ENCODE peak calls at places on chromosome 10, in four cellular contexts. X is fibroblast of lung, N is ascending aorta, H is lung. D is an unnamed sample.

GRCh38 chr10:119754936-119755335 is 29.1 kb downstream of the INPP5F start:
- DNase-seq in X (no peak), N (no peak), H (no peak), D (no peak)

GRCh38 chr10:100743626-100744135 is 1.7 kb upstream of the PAX2 start:
- DNase-seq in X (peak; percentile 44), N (no peak), H (no peak), D (peak; percentile 92)

GRCh38 chr10:97738616-97739015 is 1.7 kb downstream of the ZFYVE27 start:
- DNase-seq in X (no peak), N (no peak), H (no peak), D (no peak)

GRCh38 chr10:98778277-98778759 is 331.6 kb upstream of the HPS1 start:
- DNase-seq in X (no peak), N (no peak), H (no peak), D (no peak)

GRCh38 chr10:119602241-119603095 is 5.7 kb upstream of the TIAL1 start:
- DNase-seq in X (no peak), N (no peak), H (no peak), D (peak; percentile 42)

GRCh38 chr10:79274279-79275104 is 72.8 kb upstream of the PPIF start:
- DNase-seq in X (peak; percentile 72), N (peak; percentile 63), H (peak; percentile 69), D (no peak)

GRCh38 chr10:127195571-127196226 is 692 bp downstream of the INSYN2A start:
- DNase-seq in X (peak; percentile 41), N (no peak), H (no peak), D (no peak)

GRCh38 chr10:49417311-49418052 is 21.6 kb upstream of the DRGX start:
- DNase-seq in X (no peak), N (no peak), H (no peak), D (no peak)

GRCh38 chr10:69359089-69360025 is 57.4 kb downstream of the TACR2 start:
- DNase-seq in X (no peak), N (no peak), H (no peak), D (no peak)

GRCh38 chr10:113162960-113163359 is 212.9 kb downstream of the TCF7L2 start:
- DNase-seq in X (no peak), N (no peak), H (no peak), D (no peak)

GRCh38 chr10:52011113-52011512 is 303.0 kb upstream of the DKK1 start:
- DNase-seq in X (no peak), N (no peak), H (no peak), D (no peak)

GRCh38 chr10:5449227-5449626 is 36.9 kb downstream of the NET1 start:
- DNase-seq in X (no peak), N (no peak), H (no peak), D (no peak)

GRCh38 chr10:131841131-131841661 is 59.6 kb upstream of the PPP2R2D start:
- DNase-seq in X (no peak), N (no peak), H (no peak), D (no peak)

GRCh38 chr10:103603382-103603781 is 109.9 kb downstream of the NEURL1 start:
- DNase-seq in X (no peak), N (no peak), H (no peak), D (no peak)

GRCh38 chr10:65675236-65675635 is 1250.6 kb upstream of the LRRTM3 start:
- DNase-seq in X (no peak), N (no peak), H (no peak), D (no peak)

GRCh38 chr10:6236349-6237188 is 33.8 kb downstream of the PFKFB3 start:
- DNase-seq in X (peak; percentile 65), N (no peak), H (no peak), D (no peak)

GRCh38 chr10:73648252-73648651 is 7.0 kb upstream of the MYOZ1 start:
- DNase-seq in X (no peak), N (no peak), H (no peak), D (no peak)

GRCh38 chr10:7488418-7488829 is 77.6 kb upstream of the SFMBT2 start:
- DNase-seq in X (peak; percentile 23), N (no peak), H (no peak), D (peak; percentile 68)

GRCh38 chr10:32210306-32211045 is 136.5 kb downstream of the EPC1 start:
- DNase-seq in X (peak; percentile 44), N (no peak), H (no peak), D (peak; percentile 34)

GRCh38 chr10:32650246-32650655 is 204.3 kb downstream of the CCDC7 start:
- DNase-seq in X (peak; percentile 0), N (no peak), H (no peak), D (no peak)

GRCh38 chr10:117530791-117531190 is 11.8 kb upstream of the EMX2 start:
- DNase-seq in X (no peak), N (no peak), H (no peak), D (no peak)

GRCh38 chr10:13827418-13827817 is 240.7 kb downstream of the PRPF18 start:
- DNase-seq in X (peak; percentile 72), N (no peak), H (no peak), D (no peak)

GRCh38 chr10:51141015-51141414 is 66.7 kb downstream of the PRKG1 start:
- DNase-seq in X (no peak), N (no peak), H (no peak), D (no peak)

GRCh38 chr10:117226813-117227451 is 14.0 kb upstream of the SLC18A2 start:
- DNase-seq in X (no peak), N (no peak), H (no peak), D (no peak)

GRCh38 chr10:104559935-104560334 is 81.2 kb upstream of the SORCS3 start:
- DNase-seq in X (peak; percentile 3), N (no peak), H (no peak), D (no peak)

GRCh38 chr10:125148576-125148975 is 11.8 kb downstream of the CTBP2 start:
- DNase-seq in X (no peak), N (no peak), H (no peak), D (no peak)

GRCh38 chr10:97407211-97407951 is 6.2 kb upstream of the RRP12 start:
- DNase-seq in X (peak; percentile 68), N (no peak), H (peak; percentile 58), D (peak; percentile 73)

GRCh38 chr10:50219200-50219599 is 32.1 kb downstream of the ASAH2 start:
- DNase-seq in X (no peak), N (no peak), H (no peak), D (no peak)

GRCh38 chr10:98534046-98534445 is 87.3 kb upstream of the HPS1 start:
- DNase-seq in X (no peak), N (no peak), H (no peak), D (no peak)

GRCh38 chr10:68348265-68348741 is 15.6 kb upstream of the PBLD start:
- DNase-seq in X (peak; percentile 43), N (no peak), H (no peak), D (peak; percentile 24)

GRCh38 chr10:93113042-93113441 is 39.3 kb downstream of the CYP26A1 start:
- DNase-seq in X (no peak), N (no peak), H (no peak), D (no peak)

GRCh38 chr10:80186364-80187012 is 18.8 kb downstream of the ANXA11 start:
- DNase-seq in X (no peak), N (no peak), H (no peak), D (no peak)

GRCh38 chr10:85926986-85927385 is 439.6 kb downstream of the GRID1 start:
- DNase-seq in X (no peak), N (no peak), H (no peak), D (no peak)
- H3K4me3 ChIP-seq in X (no peak overlapping the region), N (no peak overlapping the region), H (no peak overlapping the region), D (no peak overlapping the region)

GRCh38 chr10:84654671-84655070 is 326.3 kb downstream of the CCSER2 start:
- DNase-seq in X (no peak), N (no peak), H (no peak), D (no peak)
- H3K27ac ChIP-seq in X (no peak overlapping the region), N (no peak overlapping the region), H (no peak overlapping the region), D (no peak overlapping the region)

GRCh38 chr10:110326351-110327032 is 21.8 kb upstream of the SMNDC1 start:
- DNase-seq in X (peak; percentile 94), N (no peak), H (no peak), D (no peak)
- H3K4me3 ChIP-seq in X (no peak overlapping the region), N (no peak overlapping the region), H (no peak overlapping the region), D (no peak overlapping the region)

DNA sequence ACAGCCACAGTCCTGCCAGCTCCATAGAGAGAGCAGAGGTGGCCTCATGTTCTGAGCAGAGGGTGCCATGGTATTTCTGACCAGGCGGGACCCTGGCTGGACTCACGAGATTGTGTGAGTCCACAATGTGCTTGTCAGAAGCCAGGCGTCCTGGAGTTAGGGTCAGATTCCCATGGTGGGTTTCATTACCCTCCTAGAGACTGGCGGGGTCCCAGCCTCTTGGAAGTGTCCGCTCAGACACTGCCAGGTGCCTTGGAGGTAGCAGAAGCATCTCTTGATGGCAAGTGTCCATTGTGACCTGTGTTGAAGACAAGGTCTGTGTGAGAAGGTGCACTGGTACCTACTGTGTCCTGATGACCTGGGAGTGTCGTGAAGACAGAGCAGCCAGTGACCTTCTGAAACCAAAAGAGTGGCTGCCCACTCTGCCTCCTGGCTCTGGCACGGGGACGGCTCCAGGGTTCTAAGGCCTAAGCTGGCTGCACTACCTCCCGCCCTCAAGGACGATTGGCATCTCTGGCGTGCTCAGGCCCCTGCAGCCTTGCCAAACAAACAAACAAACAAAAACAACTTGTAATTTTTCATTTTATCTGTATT is 56.8 kb downstream of the MGMT start:
- DNase-seq in X (no peak), N (no peak), H (no peak), D (no peak)
- H3K27ac ChIP-seq in X (no peak overlapping the region), N (no peak overlapping the region), H (no peak overlapping the region), D (no peak overlapping the region)

DNA sequence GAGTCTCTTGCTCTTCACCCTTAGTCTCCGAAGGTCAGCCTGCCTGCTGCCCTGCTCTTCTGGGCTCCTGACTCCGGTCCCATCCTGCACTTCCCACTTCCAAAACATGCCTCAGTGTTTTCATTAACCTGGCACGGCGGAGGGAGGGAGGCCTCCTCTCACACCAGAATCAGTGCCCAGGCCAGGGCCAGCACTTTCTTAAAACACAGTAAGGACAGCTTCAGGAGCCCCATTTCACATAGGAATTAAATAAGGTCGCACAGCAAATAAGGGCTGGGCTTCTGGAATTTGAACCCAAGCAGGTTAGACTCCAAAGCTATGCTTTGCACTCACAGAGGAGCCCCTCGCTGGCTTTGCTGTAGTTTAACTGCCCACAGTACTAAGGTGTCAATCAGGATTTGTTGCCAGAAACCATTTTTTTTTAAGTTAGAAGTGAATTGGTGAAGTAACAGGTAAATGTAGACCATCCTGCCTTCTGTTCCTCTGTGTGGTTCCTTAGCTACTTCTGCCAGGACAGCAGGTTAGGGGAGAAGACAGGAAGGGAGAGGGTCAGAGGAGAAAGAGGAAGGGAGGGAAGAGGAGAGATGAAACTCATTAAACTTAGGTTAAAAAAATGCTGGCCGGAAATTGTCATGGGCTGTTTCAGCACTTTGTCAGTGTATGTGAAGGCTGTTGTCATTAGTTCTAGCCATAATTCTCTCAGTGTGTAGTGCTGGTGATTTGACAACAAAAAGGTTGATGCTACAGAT is 1.1 kb downstream of the RASSF4 start:
- DNase-seq in X (no peak), N (no peak), H (no peak), D (no peak)
- H3K4me3 ChIP-seq in X (no peak overlapping the region), N (peak overlapping the region; percentile 78), H (peak overlapping the region; percentile 60), D (peak overlapping the region; percentile 85)

D was measured in SJCRH30.